ENCODE peak calls at places on chromosomes 12 and 14, in four cellular contexts. Y is H9, K is mesenchymal stem cell, G is trophoblast cell. A is an unnamed sample.

GRCh38 chr14:38646391-38646790 is 390.5 kb upstream of the CLEC14A start:
- DNase-seq in Y (no peak), K (no peak), G (no peak), A (no peak)

GRCh38 chr12:54239568-54239967 is 40.4 kb downstream of the CBX5 start:
- DNase-seq in Y (no peak), K (no peak), G (no peak), A (no peak)

GRCh38 chr14:67436006-67436866 is 24.3 kb upstream of the PLEK2 start:
- DNase-seq in Y (peak), K (no peak), G (no peak), A (no peak)

GRCh38 chr12:132429932-132430643 is 59.9 kb upstream of the FBRSL1 start:
- DNase-seq in Y (peak), K (no peak), G (no peak), A (no peak)

GRCh38 chr12:69096669-69097364 is 142.6 kb upstream of the CPSF6 start:
- DNase-seq in Y (no peak), K (no peak), G (no peak), A (no peak)

GRCh38 chr14:41505491-41505890 is 101.2 kb upstream of the LRFN5 start:
- DNase-seq in Y (peak), K (no peak), G (peak), A (no peak)

GRCh38 chr12:24535334-24536019 is 413.4 kb downstream of the BCAT1 start:
- DNase-seq in Y (no peak), K (no peak), G (no peak), A (no peak)

GRCh38 chr14:99961826-99962518 is 103.2 kb upstream of the EVL start:
- DNase-seq in Y (peak), K (no peak), G (peak), A (no peak)

GRCh38 chr12:73465106-73465505 is 1072.5 kb upstream of the ATXN7L3B start:
- DNase-seq in Y (peak), K (no peak), G (no peak), A (no peak)

GRCh38 chr14:28609228-28609828 is 157.3 kb upstream of the FOXG1 start:
- DNase-seq in Y (peak), K (peak), G (peak), A (peak)

GRCh38 chr12:26878661-26879119 is 45.7 kb upstream of the ITPR2 start:
- DNase-seq in Y (no peak), K (no peak), G (no peak), A (no peak)

GRCh38 chr12:31727197-31727596 is 1.6 kb downstream of the AMN1 start:
- DNase-seq in Y (no peak), K (no peak), G (no peak), A (no peak)

GRCh38 chr12:69354561-69355187 is 4.9 kb upstream of the YEATS4 start:
- DNase-seq in Y (no peak), K (no peak), G (no peak), A (no peak)

GRCh38 chr14:50064993-50065392 is 51.4 kb downstream of the VCPKMT start:
- DNase-seq in Y (no peak), K (peak), G (no peak), A (no peak)

GRCh38 chr14:77467801-77468200 is 9.9 kb downstream of the AHSA1 start:
- DNase-seq in Y (no peak), K (no peak), G (no peak), A (no peak)
- H3K14ac ChIP-seq in Y (no peak), K (no peak), G (no peak), A (no peak)

DNA sequence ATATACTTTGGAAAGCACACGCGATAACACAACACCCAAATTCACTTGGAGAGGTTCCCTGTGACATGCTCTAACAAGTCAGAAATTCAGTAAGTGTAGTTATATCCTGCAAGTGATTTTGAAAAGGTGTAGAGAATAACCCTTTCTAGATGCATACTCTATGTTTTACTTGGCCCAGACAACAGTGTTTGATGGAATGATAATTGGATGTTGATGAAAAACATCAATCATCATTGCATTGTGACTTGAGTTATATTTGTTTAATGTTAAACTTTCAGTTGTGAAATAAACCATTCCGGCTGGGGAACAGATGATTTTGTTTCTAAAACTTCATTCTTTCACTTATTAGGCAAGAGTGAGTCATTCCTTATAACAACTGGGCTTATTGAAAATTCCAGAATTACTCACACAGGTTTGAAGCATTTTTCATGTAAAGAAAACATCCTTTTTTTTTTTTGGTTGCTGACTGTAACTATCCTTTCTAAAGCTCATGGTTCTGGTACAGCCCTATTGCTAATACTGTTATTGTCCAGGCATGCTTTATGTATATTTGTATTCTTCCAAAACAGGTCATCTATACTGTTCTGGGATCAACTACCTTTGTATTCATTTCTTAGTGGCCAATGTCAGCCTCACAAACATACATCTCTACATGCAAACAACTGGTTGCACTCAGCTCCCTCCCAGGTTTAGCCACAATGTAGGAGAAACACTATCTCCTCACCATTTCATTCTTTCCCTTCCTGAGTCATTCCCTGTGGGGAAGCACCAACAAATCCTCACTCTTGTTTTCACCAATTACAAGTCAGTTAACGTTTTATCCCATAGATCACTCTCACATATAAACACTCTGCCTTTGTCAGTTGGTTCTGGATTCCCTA is 121.2 kb upstream of the LRIG3 start:
- DNase-seq in Y (no peak), K (peak), G (no peak), A (no peak)
- H3K14ac ChIP-seq in Y (no peak), K (no peak), G (no peak), A (no peak)

GRCh38 chr12:103728323-103728722 is 112.7 kb downstream of the NT5DC3 start:
- DNase-seq in Y (no peak), K (peak), G (no peak), A (no peak)

GRCh38 chr12:103731539-103731938 is 109.5 kb downstream of the NT5DC3 start:
- DNase-seq in Y (no peak), K (no peak), G (no peak), A (no peak)

GRCh38 chr12:103725398-103725797 is 115.6 kb downstream of the NT5DC3 start:
- DNase-seq in Y (no peak), K (no peak), G (no peak), A (no peak)

GRCh38 chr12:103727638-103728037 is 113.4 kb downstream of the NT5DC3 start:
- DNase-seq in Y (no peak), K (no peak), G (no peak), A (no peak)

DNA sequence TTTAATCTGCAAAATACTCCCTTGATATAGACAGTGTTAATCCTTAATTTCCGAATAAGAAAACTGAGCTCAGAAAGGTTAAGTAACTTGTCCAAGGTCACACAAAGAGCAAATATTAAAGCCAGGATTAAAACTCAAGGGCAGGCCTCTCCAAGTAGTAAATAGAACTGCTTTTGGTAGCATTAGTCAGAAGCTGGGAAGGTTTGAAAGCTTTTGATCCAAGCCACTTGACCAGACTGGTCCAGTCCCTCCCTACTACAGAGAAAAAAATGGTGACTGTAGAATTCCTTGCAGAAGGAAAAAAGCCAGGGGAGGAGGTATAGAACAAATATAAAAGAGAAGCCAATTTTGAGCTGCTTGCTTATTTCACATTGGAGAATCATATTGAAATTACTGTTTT is 111.5 kb downstream of the NT5DC3 start:
- DNase-seq in Y (no peak), K (no peak), G (no peak), A (no peak)
- H3K14ac ChIP-seq in Y (no peak), K (no peak), G (no peak), A (no peak)

DNA sequence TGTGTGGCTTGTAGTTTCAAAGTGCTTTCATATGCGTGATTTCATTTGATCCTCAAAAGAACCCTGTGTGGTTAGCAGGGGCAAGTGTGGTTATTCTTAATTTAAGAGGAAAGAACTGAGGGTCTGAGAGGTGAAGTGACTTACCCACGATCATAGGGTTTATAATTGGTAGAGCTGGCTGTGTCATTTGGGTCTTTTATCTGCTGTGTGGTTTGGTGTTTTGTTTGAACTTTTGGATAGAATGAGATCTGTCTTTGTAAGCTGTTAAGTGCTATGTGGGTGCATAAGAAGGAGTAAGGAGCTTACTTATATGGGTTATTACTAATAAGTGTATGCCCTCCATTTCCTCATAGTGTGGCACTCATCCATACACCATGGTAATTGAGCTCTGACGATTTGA is 190.0 kb downstream of the CACNA1C start:
- DNase-seq in Y (no peak), K (no peak), G (no peak), A (no peak)
- H3K14ac ChIP-seq in Y (no peak), K (no peak), G (no peak), A (no peak)

GRCh38 chr12:103965255-103965589 is 450 bp upstream of the TDG start:
- DNase-seq in Y (no peak), K (no peak), G (no peak), A (no peak)
- H3K14ac ChIP-seq in Y (peak), K (peak), G (peak), A (no peak)

GRCh38 chr12:6943387-6943718 is 263 bp upstream of the RNU7-1 start:
- DNase-seq in Y (peak), K (peak), G (peak), A (peak)
- H3K14ac ChIP-seq in Y (peak), K (no peak), G (no peak), A (no peak)

GRCh38 chr14:73116079-73116665 is 20.1 kb upstream of the PSEN1 start:
- DNase-seq in Y (no peak), K (no peak), G (no peak), A (no peak)
- H3K14ac ChIP-seq in Y (no peak), K (no peak), G (no peak), A (no peak)

A was measured in neuronal stem cell.